ENCODE peak calls at places on chromosomes 3 and 15, in five cellular contexts. O, F, X, T and K are unnamed samples.

GRCh38 chr15:69987492-69988482 is 109.9 kb downstream of the TLE3 start:
- DNase-seq in X (no peak), F (no peak), T (no peak), O (no peak), K (peak)

GRCh38 chr3:183265713-183266417 is 12.8 kb downstream of the B3GNT5 start:
- DNase-seq in X (peak), O (no peak), T (no peak), F (peak), K (peak)

GRCh38 chr15:89114974-89115373 is 26.7 kb downstream of the ABHD2 start:
- DNase-seq in O (no peak), T (no peak), F (peak), X (peak), K (peak)

GRCh38 chr3:59237121-59237520 is 187.3 kb upstream of the CFAP20DC start:
- DNase-seq in X (peak), T (no peak), O (no peak), F (no peak), K (peak)

GRCh38 chr3:64000446-64001055 is 22.7 kb downstream of the PSMD6 start:
- DNase-seq in T (no peak), X (no peak), F (no peak), O (no peak), K (no peak)

GRCh38 chr3:24522155-24522579 is 27.5 kb upstream of the THRB start:
- DNase-seq in O (no peak), F (no peak), T (no peak), X (no peak), K (no peak)

GRCh38 chr3:183392166-183393034 is 36.0 kb downstream of the MCF2L2 start:
- DNase-seq in F (peak), T (no peak), O (no peak), X (peak), K (no peak)

GRCh38 chr3:143855183-143855582 is 6.9 kb upstream of the SLC9A9 start:
- DNase-seq in X (no peak), T (no peak), O (no peak), F (no peak), K (no peak)

GRCh38 chr15:91214675-91215590 is 114.9 kb downstream of the SV2B start:
- DNase-seq in F (no peak), X (no peak), O (no peak), T (no peak), K (no peak)

GRCh38 chr15:67358812-67359211 is 104.2 kb downstream of the IQCH start:
- DNase-seq in F (no peak), O (no peak), T (no peak), X (no peak), K (no peak)

GRCh38 chr3:14208977-14209394 is 30.4 kb downstream of the LSM3 start:
- DNase-seq in X (no peak), T (no peak), F (peak), O (no peak), K (no peak)

GRCh38 chr3:129434140-129434539 is 5.6 kb downstream of the MBD4 start:
- DNase-seq in O (no peak), X (no peak), T (no peak), F (no peak), K (no peak)

GRCh38 chr15:57665939-57666338 is 40.6 kb upstream of the POLR2M start:
- DNase-seq in O (no peak), T (no peak), X (no peak), F (no peak), K (no peak)

GRCh38 chr3:175356899-175357324 is 497.8 kb downstream of the NAALADL2 start:
- DNase-seq in X (no peak), F (peak), T (no peak), O (no peak), K (peak)

GRCh38 chr15:51030649-51031316 is 63.9 kb downstream of the TNFAIP8L3 start:
- DNase-seq in O (no peak), F (peak), T (no peak), X (peak), K (peak)

GRCh38 chr3:48240000-48240710 is 749 bp upstream of the ZNF589 start:
- DNase-seq in O (no peak), T (no peak), F (no peak), X (no peak), K (no peak)

GRCh38 chr3:174495231-174495755 is 363.8 kb upstream of the NAALADL2 start:
- DNase-seq in T (no peak), F (no peak), O (no peak), X (no peak), K (no peak)

GRCh38 chr15:39969002-39969394 is 35.1 kb downstream of the EIF2AK4 start:
- DNase-seq in O (no peak), F (no peak), T (no peak), X (no peak), K (no peak)

GRCh38 chr3:101567528-101568317 is 6.1 kb downstream of the TRMT10C start:
- DNase-seq in O (no peak), X (no peak), F (peak), T (no peak), K (peak)

GRCh38 chr15:39188314-39188713 is 392.6 kb upstream of the THBS1 start:
- DNase-seq in X (no peak), T (no peak), F (no peak), O (no peak), K (no peak)

GRCh38 chr15:62625421-62626033 is 417.0 kb upstream of the TPM1 start:
- DNase-seq in X (no peak), T (no peak), F (no peak), O (no peak), K (no peak)

GRCh38 chr3:50542177-50543034 is 25.1 kb downstream of the C3orf18 start:
- DNase-seq in F (peak), O (peak), T (peak), X (peak), K (peak)

GRCh38 chr3:40191850-40192448 is 117.6 kb upstream of the EIF1B start:
- DNase-seq in F (peak), X (peak), O (peak), T (peak), K (peak)

GRCh38 chr3:169026543-169027181 is 636.9 kb downstream of the MECOM start:
- DNase-seq in T (no peak), X (peak), F (peak), O (no peak), K (peak)

GRCh38 chr3:129224984-129225393 is 24.4 kb upstream of the COPG1 start:
- DNase-seq in X (peak), O (no peak), F (peak), T (no peak), K (peak)

GRCh38 chr3:10742031-10742671 is 73.9 kb upstream of the SLC6A11 start:
- DNase-seq in F (no peak), T (no peak), O (no peak), X (no peak), K (no peak)

GRCh38 chr15:79028411-79028964 is 62.1 kb downstream of the RASGRF1 start:
- DNase-seq in O (no peak), T (no peak), X (peak), F (peak), K (peak)

GRCh38 chr3:46734773-46735172 is 17.1 kb upstream of the PRSS50 start:
- DNase-seq in O (no peak), X (no peak), F (no peak), T (no peak), K (no peak)

GRCh38 chr3:25088284-25088683 is 339.8 kb upstream of the RARB start:
- DNase-seq in T (no peak), X (no peak), F (no peak), O (no peak), K (no peak)

GRCh38 chr15:77295446-77295845 is 124.5 kb downstream of the PEAK1 start:
- DNase-seq in T (no peak), F (no peak), O (no peak), X (peak), K (no peak)

GRCh38 chr3:105353485-105354161 is 13.1 kb upstream of the ALCAM start:
- DNase-seq in F (peak), X (peak), O (no peak), T (no peak), K (peak)

GRCh38 chr3:195811756-195812155 is at the start of gene MUC4:
- DNase-seq in O (no peak), X (no peak), T (no peak), F (no peak), K (no peak)

GRCh38 chr3:58679974-58680656 is 13.5 kb upstream of the FAM3D start:
- DNase-seq in T (no peak), O (no peak), X (peak), F (peak), K (peak)

GRCh38 chr15:83904107-83904720 is 250.3 kb downstream of the ADAMTSL3 start:
- DNase-seq in T (no peak), F (peak), X (no peak), O (no peak), K (no peak)

GRCh38 chr15:75836953-75837321 is 6.3 kb upstream of the UBE2Q2 start:
- DNase-seq in F (peak), T (peak), O (peak), X (peak), K (peak)